ENCODE peak calls at places on chromosome 17, in nine cellular contexts. C is glutamatergic neuron, P is sigmoid colon, F is fibroblast of pulmonary artery, S is nephron progenitor cell, X is heart left ventricle, H is coronary artery, D is IMR-90, L is lower leg skin. U is an unnamed sample.

GRCh38 chr17:18981642-18982424 is 22.7 kb downstream of the FAM83G start:
- DNase-seq in C (no peak), P (no peak), F (peak), S (no peak), X (no peak), H (no peak), D (peak), L (no peak), U (peak)

GRCh38 chr17:83180996-83181481 is 101.6 kb downstream of the METRNL start:
- DNase-seq in C (no peak), P (no peak), F (no peak), S (no peak), X (no peak), H (peak), D (no peak), L (peak), U (no peak)

GRCh38 chr17:29909604-29910003 is 20.4 kb downstream of the SSH2 start:
- DNase-seq in C (no peak), P (no peak), F (no peak), S (no peak), X (no peak), H (no peak), D (peak), L (no peak), U (no peak)

GRCh38 chr17:72639711-72640110 is 452.8 kb downstream of the SLC39A11 start:
- DNase-seq in C (no peak), P (no peak), F (no peak), S (no peak), X (no peak), H (no peak), D (no peak), L (no peak), U (no peak)

GRCh38 chr17:58302919-58303551 is 22.3 kb upstream of the MPO start:
- DNase-seq in C (no peak), P (peak), F (no peak), S (no peak), X (no peak), H (peak), D (no peak), L (no peak), U (no peak)

GRCh38 chr17:50331085-50331791 is 14.7 kb upstream of the XYLT2 start:
- DNase-seq in C (no peak), P (no peak), F (peak), S (no peak), X (no peak), H (no peak), D (peak), L (no peak), U (peak)

GRCh38 chr17:45783593-45784292 is 377 bp upstream of the CRHR1 start:
- DNase-seq in C (peak), P (no peak), F (no peak), S (peak), X (no peak), H (no peak), D (no peak), L (no peak), U (no peak)

GRCh38 chr17:39153541-39154111 is 2.2 kb upstream of the PLXDC1 start:
- DNase-seq in C (peak), P (peak), F (peak), S (peak), X (peak), H (peak), D (peak), L (peak), U (peak)

GRCh38 chr17:42821176-42821575 is 2.9 kb downstream of the BECN1 start:
- DNase-seq in C (no peak), P (no peak), F (no peak), S (no peak), X (no peak), H (peak), D (no peak), L (no peak), U (no peak)

GRCh38 chr17:64150237-64151015 is 20.5 kb upstream of the ERN1 start:
- DNase-seq in C (no peak), P (no peak), F (peak), S (no peak), X (no peak), H (no peak), D (no peak), L (no peak), U (no peak)

GRCh38 chr17:79350516-79350915 is 260.3 kb downstream of the RBFOX3 start:
- DNase-seq in C (no peak), P (no peak), F (no peak), S (no peak), X (peak), H (no peak), D (no peak), L (no peak), U (no peak)

GRCh38 chr17:80308672-80309517 is 48.2 kb downstream of the RNF213 start:
- DNase-seq in C (no peak), P (peak), F (no peak), S (no peak), X (no peak), H (no peak), D (no peak), L (no peak), U (no peak)

GRCh38 chr17:50815400-50815799 is 20.0 kb upstream of the WFIKKN2 start:
- DNase-seq in C (no peak), P (no peak), F (no peak), S (no peak), X (no peak), H (no peak), D (no peak), L (no peak), U (no peak)

GRCh38 chr17:41773190-41773588 is 13.3 kb downstream of the JUP start:
- DNase-seq in C (peak), P (peak), F (peak), S (peak), X (peak), H (no peak), D (peak), L (peak), U (peak)

GRCh38 chr17:28227278-28228108 is 91.5 kb upstream of the TMEM97 start:
- DNase-seq in C (peak), P (no peak), F (peak), S (peak), X (no peak), H (no peak), D (no peak), L (no peak), U (peak)

DNA sequence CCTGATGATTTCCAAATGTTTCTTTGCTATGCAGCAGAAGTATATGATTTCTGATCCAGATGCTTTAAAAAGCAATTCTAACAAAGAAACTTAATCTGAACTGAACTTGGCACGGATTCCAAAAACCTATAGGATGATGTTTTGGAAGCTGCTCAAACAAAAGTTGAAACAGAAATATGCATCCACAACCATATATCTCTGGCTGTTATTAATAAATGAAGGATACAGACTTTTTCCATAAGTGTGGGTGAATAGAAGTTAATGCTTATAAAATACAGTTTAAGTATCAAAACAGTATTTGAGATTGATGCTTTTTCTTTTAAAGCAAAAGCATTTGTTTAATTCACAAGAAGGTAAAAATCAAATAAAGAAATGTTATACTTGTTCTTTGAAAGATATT is 27.9 kb upstream of the NACA2 start:
- DNase-seq in C (no peak), P (no peak), F (no peak), S (no peak), X (no peak), H (no peak), D (no peak), L (no peak), U (no peak)
- TF ChIP-seq CTCF in C (no peak), P (no peak), F (no peak), S (no peak), X (no peak), H (no peak), D (no peak), L (no peak), U (no peak)

DNA sequence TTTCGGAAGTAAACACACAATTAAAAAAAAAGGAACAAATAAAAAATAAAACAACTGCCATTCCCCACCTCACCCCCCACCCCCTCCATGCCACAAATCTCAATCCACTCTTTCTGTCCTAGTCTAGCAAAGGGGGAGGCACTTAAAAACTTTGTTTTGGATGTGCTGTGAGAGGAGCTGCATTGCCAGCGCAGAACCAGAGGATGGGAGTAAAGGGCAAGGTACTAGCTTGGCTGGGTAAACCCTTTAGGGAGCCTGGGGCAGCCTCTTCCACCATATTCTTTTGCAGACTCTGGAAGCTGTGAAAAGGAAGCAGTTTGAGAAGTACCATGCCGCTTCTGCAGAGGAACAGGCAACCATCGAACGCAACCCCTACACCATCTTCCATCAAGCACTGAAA is 1.4 kb downstream of the MRPS7 start:
- DNase-seq in C (no peak), P (no peak), F (no peak), S (no peak), X (no peak), H (no peak), D (no peak), L (no peak), U (no peak)
- TF ChIP-seq CTCF in C (no peak), P (no peak), F (no peak), S (no peak), X (no peak), H (no peak), D (no peak), L (no peak), U (no peak)

DNA sequence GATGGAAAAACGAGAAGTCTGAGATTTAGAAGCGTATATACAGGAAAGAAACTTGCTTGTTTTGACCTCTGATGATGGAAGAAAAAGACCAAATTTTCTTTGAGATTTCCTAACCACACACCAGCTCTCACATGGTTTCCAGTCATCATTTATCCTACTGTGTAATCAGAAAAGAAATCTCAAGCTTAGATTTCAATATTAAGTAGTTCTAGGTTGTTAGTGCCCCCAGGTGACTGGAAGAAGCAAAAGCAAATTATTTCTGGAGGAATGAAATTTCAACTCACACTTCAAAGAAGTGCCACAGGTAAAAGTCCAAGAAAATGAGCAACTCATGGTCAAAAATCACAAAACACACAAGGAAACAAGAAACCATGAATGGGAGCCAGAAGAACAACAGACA is 51.8 kb upstream of the KDM6B start:
- DNase-seq in C (no peak), P (no peak), F (peak), S (no peak), X (no peak), H (no peak), D (peak), L (no peak), U (peak)
- TF ChIP-seq CTCF in C (no peak), P (peak), F (peak), S (no peak), X (no peak), H (no peak), D (peak), L (no peak), U (peak)

DNA sequence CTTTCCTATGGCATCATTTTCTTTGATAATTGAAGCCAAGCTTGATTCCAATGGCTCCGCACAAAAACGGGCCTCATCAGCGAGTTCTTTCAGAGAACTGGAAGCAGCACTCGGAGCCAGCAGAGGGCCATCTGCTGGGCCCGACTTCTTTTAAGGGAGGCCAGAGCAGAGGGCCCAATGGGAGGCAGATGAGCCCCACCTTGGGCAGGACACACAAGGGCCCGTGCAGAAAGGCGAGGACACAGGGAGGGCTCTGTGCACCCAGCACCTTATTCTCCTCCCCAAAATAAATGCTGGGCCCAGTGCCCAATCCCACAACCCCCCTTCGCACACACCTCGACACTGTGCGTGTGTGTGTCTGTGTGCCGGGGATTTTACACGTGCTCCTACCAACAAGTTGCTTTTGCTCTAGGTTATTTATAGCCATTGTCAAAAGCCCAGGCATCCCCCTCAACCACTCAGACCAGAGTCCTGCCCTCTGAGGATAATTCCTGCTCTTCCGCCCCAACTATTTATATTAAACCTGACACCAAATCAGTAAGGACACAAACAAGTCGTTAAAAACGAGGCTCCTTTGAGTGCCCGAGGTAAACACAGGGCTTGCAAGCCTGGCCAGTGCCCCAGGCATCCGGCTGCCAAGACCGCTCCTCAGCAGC is 6.8 kb downstream of the AXIN2 start:
- DNase-seq in C (no peak), P (peak), F (no peak), S (peak), X (peak), H (no peak), D (peak), L (no peak), U (no peak)
- TF ChIP-seq CTCF in C (no peak), P (peak), F (no peak), S (no peak), X (no peak), H (no peak), D (no peak), L (no peak), U (no peak)

GRCh38 chr17:76003915-76004314 is 3.3 kb downstream of the CDK3 start:
- DNase-seq in C (no peak), P (no peak), F (no peak), S (no peak), X (no peak), H (no peak), D (no peak), L (no peak), U (no peak)
- TF ChIP-seq CTCF in C (no peak), P (no peak), F (no peak), S (no peak), X (no peak), H (no peak), D (no peak), L (no peak), U (no peak)

DNA sequence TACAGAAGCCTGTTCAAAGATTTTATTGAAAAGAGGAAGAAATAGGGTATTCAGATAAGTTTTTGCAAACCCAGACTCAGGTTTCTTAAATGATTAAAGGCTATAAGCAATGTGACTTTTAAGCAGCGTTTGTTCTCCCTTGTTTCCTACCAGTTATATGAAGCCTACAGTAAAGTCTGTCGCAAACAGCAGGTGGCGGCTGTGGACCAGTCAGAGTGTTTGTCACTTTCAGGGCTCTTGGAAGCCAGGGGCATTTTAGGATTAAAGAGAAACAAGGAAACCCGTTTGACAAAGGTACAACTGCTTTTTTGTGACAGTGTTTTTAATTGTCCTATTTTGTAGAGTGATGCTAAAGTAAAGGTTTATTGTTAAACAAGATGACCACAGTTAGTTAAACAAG is 7.7 kb upstream of the RARA start:
- DNase-seq in C (peak), P (no peak), F (no peak), S (no peak), X (no peak), H (peak), D (no peak), L (no peak), U (no peak)
- TF ChIP-seq CTCF in C (peak), P (no peak), F (no peak), S (peak), X (peak), H (no peak), D (peak), L (no peak), U (peak)

GRCh38 chr17:7745748-7746470 is 28.4 kb downstream of the DNAH2 start:
- DNase-seq in C (no peak), P (no peak), F (peak), S (no peak), X (no peak), H (no peak), D (peak), L (peak), U (peak)
- TF ChIP-seq CTCF in C (no peak), P (no peak), F (peak), S (no peak), X (no peak), H (no peak), D (peak), L (no peak), U (peak)